ENCODE peak calls at places on chromosomes 4 and X, in five cellular contexts. B is retina; M is AG08395; U is stimulated activated CD4-positive, alpha-beta T cell treated with anti-CD3 and anti-CD28 coated beads, Interleukin-12 subunit alpha, Interleukin-12 subunit beta, amount 100 ng/mL, for 24 hours; J is upper lobe of right lung. L is an unnamed sample.

GRCh38 chr4:167031534-167032156 is 202.6 kb downstream of the SPOCK3 start:
- DNase-seq in U (no peak), J (no peak), M (no peak), B (no peak), L (no peak)

GRCh38 chr4:74531952-74532794 is 87.2 kb downstream of the AREG start:
- DNase-seq in B (peak; percentile 3), J (no peak), U (no peak), M (peak; percentile 28), L (peak; percentile 87)

GRCh38 chr4:160142579-160142978 is 1039.7 kb downstream of the RAPGEF2 start:
- DNase-seq in U (no peak), B (no peak), J (no peak), M (no peak), L (no peak)

GRCh38 chr4:81215219-81215892 is at the start of gene PRKG2:
- DNase-seq in J (peak; percentile 71), U (no peak), B (peak; percentile 60), M (peak; percentile 10), L (no peak)

GRCh38 chr4:88878624-88879023 is 178.4 kb downstream of the FAM13A start:
- DNase-seq in M (no peak), U (no peak), J (no peak), B (no peak), L (no peak)

GRCh38 chr4:14787894-14788293 is 214.4 kb upstream of the CPEB2 start:
- DNase-seq in J (no peak), M (no peak), U (no peak), B (no peak), L (no peak)

GRCh38 chr4:185305979-185306442 is 89.7 kb downstream of the LRP2BP start:
- DNase-seq in M (peak; percentile 80), J (no peak), B (peak; percentile 75), U (no peak), L (peak; percentile 79)

GRCh38 chr4:119721878-119722277 is 93.3 kb upstream of the PDE5A start:
- DNase-seq in B (no peak), M (no peak), J (no peak), U (no peak), L (no peak)

GRCh38 chrX:9899640-9900075 is 67.5 kb upstream of the CLDN34 start:
- DNase-seq in J (no peak), U (peak; percentile 4), B (peak; percentile 74), M (peak; percentile 31), L (peak; percentile 62)

L was measured in skeletal muscle cell.